ENCODE peak calls at places on chromosomes 3 and 15, in five cellular contexts. Q is K562, F is GM12892, S is H1, Y is GM12878. C is an unnamed sample.

GRCh38 chr15:74384566-74385441 is 17.4 kb upstream of the CYP11A1 start:
- DNase-seq in Y (peak), F (peak), Q (no peak), S (no peak), C (peak)

GRCh38 chr3:12957824-12958792 is 115.1 kb downstream of the IQSEC1 start:
- DNase-seq in F (no peak), Y (no peak), S (no peak), Q (no peak), C (no peak)

GRCh38 chr3:10288575-10288960 is 4.2 kb downstream of the GHRL start:
- DNase-seq in S (no peak), Q (no peak), Y (no peak), F (no peak), C (no peak)

GRCh38 chr3:29871087-29871486 is 590.2 kb downstream of the RBMS3 start:
- DNase-seq in Q (no peak), F (no peak), Y (no peak), S (no peak), C (no peak)

GRCh38 chr3:13213911-13214846 is 140.9 kb upstream of the IQSEC1 start:
- DNase-seq in Y (no peak), F (no peak), S (no peak), Q (no peak), C (no peak)

GRCh38 chr3:158808697-158809096 is 6.8 kb downstream of the MFSD1 start:
- DNase-seq in F (no peak), Q (no peak), S (no peak), Y (no peak), C (no peak)

GRCh38 chr3:11755276-11755675 is 91.4 kb downstream of the TAMM41 start:
- DNase-seq in Y (no peak), F (no peak), Q (no peak), S (no peak), C (no peak)

GRCh38 chr15:47750030-47750739 is 32.9 kb downstream of the SEMA6D start:
- DNase-seq in F (no peak), S (no peak), Y (no peak), Q (no peak), C (no peak)

GRCh38 chr3:140022061-140022781 is 87.2 kb downstream of the CLSTN2 start:
- DNase-seq in F (no peak), Q (no peak), S (no peak), Y (no peak), C (no peak)

DNA sequence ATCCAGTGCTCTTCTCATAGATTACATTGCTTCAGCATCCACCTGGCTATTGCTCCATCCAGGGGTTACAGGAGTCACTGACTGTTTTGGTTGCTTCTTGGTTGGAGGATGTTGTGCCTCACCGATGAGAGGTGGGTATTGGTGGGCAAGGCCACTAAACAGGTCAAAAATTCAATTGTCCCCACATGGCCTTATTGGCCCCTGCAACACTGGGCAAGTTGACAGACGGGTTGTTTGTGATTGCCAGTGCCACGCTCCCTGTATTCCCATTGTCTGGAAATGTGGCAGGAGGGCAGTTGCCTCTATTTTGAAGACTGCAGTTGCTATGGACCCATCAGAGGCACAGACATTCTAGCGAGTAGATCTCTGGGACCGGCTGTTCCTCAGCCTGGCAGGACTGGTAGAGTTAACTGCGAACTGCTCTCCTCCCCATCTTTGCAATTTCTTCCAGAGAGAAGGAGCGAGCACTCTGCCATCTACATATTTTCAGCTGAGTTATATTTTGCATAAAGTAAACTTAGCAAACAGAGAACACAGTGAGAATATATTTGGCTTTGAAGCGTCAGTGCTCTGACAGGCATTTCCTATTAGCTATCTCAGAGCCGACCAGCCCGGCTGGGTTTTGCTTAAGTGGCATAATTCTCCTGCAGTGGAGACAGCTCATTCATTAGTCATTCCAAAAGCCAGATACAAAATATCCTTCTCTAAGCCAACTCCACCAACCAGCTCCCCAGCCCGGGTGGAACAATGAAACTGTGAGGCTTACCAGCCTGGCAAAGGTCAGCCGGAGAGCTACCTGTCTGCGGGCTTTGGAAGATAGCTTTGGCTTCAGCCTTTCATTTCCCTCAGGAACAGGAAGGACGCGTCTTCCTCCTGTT is 26.0 kb upstream of the MAGEF1 start:
- DNase-seq in S (peak), F (no peak), Q (no peak), Y (no peak), C (no peak)
- TF ChIP-seq TAF1 in S (no peak), F (no peak), Q (no peak), Y (no peak), C (no peak)

GRCh38 chr15:67520976-67521769 is at the start of gene C15orf61:
- DNase-seq in Q (peak), S (peak), Y (peak), F (peak), C (peak)
- TF ChIP-seq POLR2A in Q (peak), S (peak), Y (peak), F (peak), C (peak)

GRCh38 chr3:15513810-15514662 is 7.5 kb downstream of the COLQ start:
- DNase-seq in S (no peak), Y (no peak), Q (no peak), F (no peak), C (no peak)

GRCh38 chr3:15511156-15511555 is 10.3 kb downstream of the COLQ start:
- DNase-seq in S (no peak), Q (no peak), F (no peak), Y (no peak), C (no peak)

GRCh38 chr3:15512173-15512572 is 9.3 kb downstream of the COLQ start:
- DNase-seq in Q (no peak), S (no peak), F (no peak), Y (no peak), C (no peak)

GRCh38 chr3:15514663-15515357 is 6.7 kb downstream of the COLQ start:
- DNase-seq in F (no peak), Q (no peak), Y (no peak), S (no peak), C (no peak)

DNA sequence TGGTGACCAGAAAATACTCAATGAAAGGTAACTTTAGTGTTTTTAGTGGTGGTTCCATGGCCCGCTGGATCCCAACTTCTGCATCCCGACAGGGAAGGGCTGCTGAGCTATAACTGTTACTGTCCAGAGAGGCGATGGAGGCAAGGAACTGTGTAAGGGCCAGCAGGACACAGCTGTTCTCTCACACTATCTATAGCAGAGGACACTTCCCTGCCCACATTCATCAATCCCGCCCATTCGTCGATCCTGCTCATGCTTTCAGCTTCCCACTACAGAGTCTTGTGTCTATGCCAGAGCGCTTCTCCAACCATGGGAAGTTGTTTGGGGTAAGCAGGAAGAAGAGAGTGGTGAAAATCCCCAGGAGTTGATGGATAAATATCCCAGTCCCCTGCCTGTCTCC is 8.4 kb downstream of the COLQ start:
- DNase-seq in S (no peak), Y (no peak), Q (no peak), F (no peak), C (no peak)
- TF ChIP-seq TAF1 in S (no peak), Y (no peak), Q (no peak), F (no peak), C (no peak)

GRCh38 chr3:141399979-141400971 is 32.0 kb downstream of the ZBTB38 start:
- DNase-seq in Y (no peak), Q (no peak), F (no peak), S (no peak), C (no peak)
- TF ChIP-seq POLR2A in Y (no peak), Q (no peak), F (peak), S (no peak), C (no peak)

GRCh38 chr3:195269375-195270078 is 1.4 kb downstream of the XXYLT1 start:
- DNase-seq in Q (no peak), S (peak), Y (no peak), F (no peak), C (no peak)
- TF ChIP-seq TAF1 in Q (no peak), S (no peak), Y (no peak), F (no peak), C (no peak)

GRCh38 chr3:129614927-129615363 is 8.5 kb upstream of the PLXND1 start:
- DNase-seq in F (no peak), Y (no peak), S (no peak), Q (peak), C (no peak)
- TF ChIP-seq POLR2A in F (no peak), Y (no peak), S (no peak), Q (no peak), C (no peak)

DNA sequence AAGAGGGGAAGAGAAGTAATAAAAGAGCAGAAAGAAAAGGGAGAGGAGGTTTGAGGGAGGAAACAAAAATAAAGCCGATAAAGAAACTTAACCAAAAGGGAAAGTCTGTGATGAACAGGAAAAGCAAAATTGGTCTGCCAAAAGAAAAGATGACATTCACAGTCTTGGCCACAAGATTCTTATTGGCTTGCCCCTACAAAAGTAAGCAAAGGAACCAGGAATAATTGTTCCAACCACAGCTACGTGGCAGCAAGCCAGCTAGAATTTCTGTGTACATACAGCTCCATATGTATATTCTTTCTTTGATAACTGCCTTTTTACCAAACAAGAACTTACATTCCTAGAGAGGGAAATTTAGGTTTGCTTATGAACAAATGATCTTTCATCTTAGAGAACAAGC is 79.6 kb downstream of the MLH1 start:
- DNase-seq in S (no peak), F (no peak), Q (no peak), Y (no peak), C (no peak)
- TF ChIP-seq TAF1 in S (no peak), F (no peak), Q (no peak), Y (no peak), C (no peak)

C was measured in GM12891.